ENCODE peak calls at places on chromosomes 2 and 18, in six cellular contexts. F is GM04504, Z is A549, U is GM13976, A is NCI-H510A, P is Caki2. N is an unnamed sample.

GRCh38 chr2:38709515-38710194 is 41.5 kb downstream of the SRSF7 start:
- DNase-seq in Z (no peak), P (no peak), U (no peak), F (no peak), A (no peak), N (no peak)

GRCh38 chr2:57906152-57906732 is 140.4 kb upstream of the VRK2 start:
- DNase-seq in A (peak; percentile 3), U (peak; percentile 53), F (peak; percentile 35), P (peak; percentile 46), Z (peak; percentile 81), N (peak; percentile 18)

GRCh38 chr2:132374551-132374950 is 42.1 kb upstream of the GPR39 start:
- DNase-seq in U (no peak), P (peak; percentile 29), F (peak; percentile 22), A (no peak), Z (no peak), N (no peak)

GRCh38 chr2:204313256-204313655 is 232.0 kb upstream of the PARD3B start:
- DNase-seq in Z (no peak), U (no peak), A (no peak), P (no peak), F (no peak), N (no peak)

GRCh38 chr2:240500561-240501423 is 57.0 kb downstream of the ANKMY1 start:
- DNase-seq in P (no peak), U (peak; percentile 15), Z (no peak), F (no peak), A (no peak), N (no peak)

GRCh38 chr2:229511524-229511923 is 202.8 kb downstream of the DNER start:
- DNase-seq in Z (no peak), P (no peak), A (no peak), U (no peak), F (no peak), N (no peak)

GRCh38 chr18:43932140-43932539 is 654.9 kb upstream of the SYT4 start:
- DNase-seq in F (no peak), P (no peak), A (no peak), U (no peak), Z (no peak), N (no peak)

GRCh38 chr18:48099481-48100167 is 169.2 kb upstream of the SMAD2 start:
- DNase-seq in P (no peak), U (no peak), Z (no peak), A (no peak), F (no peak), N (no peak)

GRCh38 chr2:46002507-46002883 is 294.7 kb upstream of the EPAS1 start:
- DNase-seq in U (no peak), A (peak; percentile 33), P (no peak), F (no peak), Z (peak; percentile 37), N (no peak)

GRCh38 chr18:28050561-28050960 is 126.4 kb downstream of the CDH2 start:
- DNase-seq in Z (no peak), F (no peak), P (no peak), U (no peak), A (no peak), N (no peak)

GRCh38 chr2:96153291-96153713 is 8.1 kb upstream of the DUSP2 start:
- DNase-seq in F (no peak), P (no peak), Z (no peak), A (no peak), U (no peak), N (peak; percentile 2)

GRCh38 chr2:52416340-52416739 is 1351.3 kb upstream of the CHAC2 start:
- DNase-seq in A (no peak), Z (peak; percentile 13), F (no peak), U (no peak), P (peak; percentile 10), N (no peak)

GRCh38 chr2:73176881-73177644 is 25.3 kb upstream of the NOTO start:
- DNase-seq in A (peak; percentile 76), U (peak; percentile 96), F (peak; percentile 56), P (peak; percentile 75), Z (peak; percentile 87), N (peak; percentile 92)

GRCh38 chr2:75320893-75321292 is 121.6 kb upstream of the TACR1 start:
- DNase-seq in U (no peak), P (no peak), F (peak; percentile 34), A (no peak), Z (no peak), N (no peak)

GRCh38 chr2:120845281-120845680 is 109.6 kb downstream of the GLI2 start:
- DNase-seq in Z (no peak), F (no peak), P (no peak), U (no peak), A (no peak), N (no peak)

GRCh38 chr18:79529296-79529695 is 133.6 kb downstream of the NFATC1 start:
- DNase-seq in P (no peak), U (no peak), A (no peak), Z (no peak), F (no peak), N (no peak)

GRCh38 chr2:172643142-172643541 is 87.3 kb downstream of the PDK1 start:
- DNase-seq in A (no peak), F (no peak), U (no peak), P (no peak), Z (no peak), N (no peak)

GRCh38 chr18:60656563-60656962 is 284.0 kb upstream of the MC4R start:
- DNase-seq in P (no peak), Z (no peak), A (no peak), F (no peak), U (no peak), N (no peak)

GRCh38 chr2:224142397-224143312 is 103.6 kb upstream of the SERPINE2 start:
- DNase-seq in Z (peak; percentile 49), A (no peak), P (peak; percentile 84), F (peak; percentile 66), U (no peak), N (no peak)

GRCh38 chr2:121075641-121076500 is 209.1 kb downstream of the TFCP2L1 start:
- DNase-seq in U (no peak), F (no peak), Z (peak; percentile 37), A (no peak), P (no peak), N (no peak)

GRCh38 chr2:11542275-11542819 is 8.5 kb downstream of the GREB1 start:
- DNase-seq in F (no peak), U (no peak), A (peak; percentile 18), P (no peak), Z (no peak), N (no peak)

GRCh38 chr2:60707750-60708371 is 48.2 kb upstream of the PAPOLG start:
- DNase-seq in P (peak; percentile 19), A (no peak), F (no peak), Z (peak; percentile 47), U (peak; percentile 70), N (peak; percentile 31)

GRCh38 chr2:145344076-145344724 is 824.3 kb upstream of the ZEB2 start:
- DNase-seq in U (no peak), Z (no peak), P (no peak), F (peak; percentile 3), A (no peak), N (no peak)

N was measured in HuH-7.5.